ENCODE peak calls at places on chromosomes 7 and 10, in ten cellular contexts. A is activated CD8-positive, alpha-beta memory T cell treated with anti-CD3 and anti-CD28 coated beads for 48 hours; C is NCI-H526; Q is testis; L is RWPE1; B is MM.1S; E is epithelial cell of esophagus; V is cardiac muscle cell; Z is activated naive CD8-positive, alpha-beta T cell treated with anti-CD3 and anti-CD28 coated beads, Interleukin-2, amount 50 U/mL, for 24 hours; N is NCI-H345. G is an unnamed sample.
A peak's percentile ranks its signal among the peaks of the same experiment; 100 is the strongest.

GRCh38 chr10:49179699-49180511 is 8.3 kb downstream of the TMEM273 start:
- DNase-seq in B (no peak), A (no peak), Z (no peak), E (no peak), N (no peak), C (no peak), V (no peak), Q (no peak), L (no peak), G (no peak)

GRCh38 chr7:36047254-36047653 is 105.8 kb upstream of the EEPD1 start:
- DNase-seq in N (no peak), Z (no peak), E (no peak), V (peak; percentile 40), C (no peak), A (no peak), B (no peak), Q (no peak), L (no peak), G (no peak)

GRCh38 chr10:73262105-73262730 is 9.8 kb upstream of the MRPS16 start:
- DNase-seq in L (peak; percentile 89), V (peak; percentile 73), C (no peak), E (peak; percentile 95), Z (no peak), A (no peak), B (no peak), Q (no peak), N (no peak), G (peak; percentile 90)

GRCh38 chr10:65570143-65571010 is 1355.5 kb upstream of the LRRTM3 start:
- DNase-seq in A (no peak), Q (peak; percentile 76), Z (no peak), V (peak; percentile 64), N (no peak), L (peak; percentile 20), C (no peak), E (peak; percentile 47), B (no peak), G (peak; percentile 58)

GRCh38 chr10:114962441-114962840 is 24.4 kb downstream of the TRUB1 start:
- DNase-seq in Q (no peak), C (no peak), L (no peak), A (no peak), Z (no peak), V (no peak), E (no peak), N (no peak), B (no peak), G (no peak)

GRCh38 chr10:31320179-31320597 is 1.2 kb downstream of the ZEB1 start:
- DNase-seq in V (peak; percentile 50), N (peak; percentile 43), Z (peak; percentile 63), A (peak; percentile 14), L (no peak), E (peak; percentile 10), C (no peak), Q (peak; percentile 41), B (peak; percentile 81), G (no peak)

GRCh38 chr7:34849163-34849960 is 187.9 kb downstream of the DPY19L1 start:
- DNase-seq in A (no peak), B (no peak), C (no peak), Q (no peak), L (no peak), E (peak; percentile 52), Z (no peak), N (no peak), V (peak; percentile 31), G (no peak)

GRCh38 chr10:33303988-33304387 is 30.5 kb downstream of the NRP1 start:
- DNase-seq in E (no peak), L (no peak), N (no peak), Z (no peak), A (no peak), C (no peak), B (no peak), V (no peak), Q (no peak), G (no peak)

GRCh38 chr7:55572378-55573233 is at the start of gene VOPP1:
- DNase-seq in B (peak; percentile 86), C (peak; percentile 51), Q (peak; percentile 54), Z (peak; percentile 68), A (peak; percentile 46), E (peak; percentile 63), V (peak; percentile 76), N (peak; percentile 90), L (peak; percentile 83), G (no peak)

GRCh38 chr7:44965937-44966730 is 12.7 kb downstream of the MYO1G start:
- DNase-seq in A (no peak), E (no peak), B (no peak), Z (peak; percentile 13), N (no peak), C (no peak), V (no peak), L (no peak), Q (no peak), G (no peak)

GRCh38 chr10:79319372-79319771 is 27.9 kb upstream of the PPIF start:
- DNase-seq in A (no peak), N (no peak), L (no peak), C (no peak), Q (no peak), B (no peak), V (no peak), Z (no peak), E (no peak), G (no peak)

GRCh38 chr10:34454590-34455289 is 360.4 kb downstream of the PARD3 start:
- DNase-seq in E (no peak), A (no peak), Q (no peak), V (peak; percentile 73), N (no peak), C (no peak), B (no peak), Z (no peak), L (no peak), G (no peak)

GRCh38 chr10:123582084-123582989 is 83.8 kb upstream of the GPR26 start:
- DNase-seq in A (peak; percentile 32), V (peak; percentile 76), L (peak; percentile 80), E (peak; percentile 71), N (peak; percentile 65), B (peak; percentile 72), Q (peak; percentile 87), Z (peak; percentile 72), C (peak; percentile 68), G (no peak)

GRCh38 chr10:113474756-113475155 is 78.1 kb upstream of the HABP2 start:
- DNase-seq in L (no peak), B (no peak), Z (no peak), A (no peak), V (no peak), E (no peak), Q (no peak), N (no peak), C (no peak), G (no peak)

GRCh38 chr7:154750353-154750801 is 252.5 kb downstream of the PAXIP1 start:
- DNase-seq in N (no peak), V (no peak), B (no peak), C (no peak), Q (no peak), L (no peak), A (no peak), E (no peak), Z (no peak), G (no peak)

GRCh38 chr7:873367-874002 is 2.9 kb upstream of the GET4 start:
- DNase-seq in B (peak; percentile 39), V (peak; percentile 87), N (peak; percentile 72), A (peak; percentile 49), C (peak; percentile 78), Z (peak; percentile 75), L (peak; percentile 84), Q (peak; percentile 94), E (peak; percentile 86), G (peak; percentile 48)

GRCh38 chr7:41679566-41679965 is 23.3 kb downstream of the INHBA start:
- DNase-seq in B (no peak), Z (no peak), Q (no peak), V (no peak), L (no peak), N (no peak), C (no peak), E (no peak), A (no peak), G (no peak)

GRCh38 chr7:155885162-155886160 is 73.2 kb upstream of the SHH start:
- DNase-seq in N (no peak), E (peak; percentile 37), A (no peak), B (no peak), L (peak; percentile 69), C (no peak), V (peak; percentile 60), Z (no peak), Q (no peak), G (no peak)

GRCh38 chr7:156236181-156236889 is 404.2 kb upstream of the RNF32 start:
- DNase-seq in N (no peak), A (no peak), Z (no peak), B (no peak), C (no peak), E (no peak), L (no peak), Q (no peak), V (no peak), G (no peak)

GRCh38 chr7:6530626-6531491 is 20.4 kb downstream of the GRID2IP start:
- DNase-seq in C (no peak), Z (peak; percentile 77), B (peak; percentile 29), Q (peak; percentile 56), V (no peak), N (no peak), A (peak; percentile 34), L (no peak), E (peak; percentile 13), G (no peak)

GRCh38 chr7:125061776-125062397 is 132.3 kb upstream of the POT1 start:
- DNase-seq in E (peak; percentile 85), N (no peak), B (no peak), V (peak; percentile 33), A (no peak), Z (no peak), C (no peak), Q (no peak), L (peak; percentile 27), G (peak; percentile 45)

GRCh38 chr10:116038259-116038658 is 234.7 kb downstream of the GFRA1 start:
- DNase-seq in L (no peak), V (peak; percentile 42), A (no peak), C (no peak), Q (no peak), E (peak; percentile 2), N (no peak), B (no peak), Z (no peak), G (no peak)

GRCh38 chr10:33746176-33746575 is 411.7 kb upstream of the NRP1 start:
- DNase-seq in Q (no peak), Z (no peak), N (no peak), B (no peak), L (no peak), A (no peak), E (no peak), C (no peak), V (no peak), G (no peak)

GRCh38 chr10:651700-652099 is 37.8 kb downstream of the DIP2C start:
- DNase-seq in E (no peak), B (no peak), N (no peak), Z (no peak), Q (no peak), A (no peak), V (no peak), L (no peak), C (no peak), G (no peak)

GRCh38 chr10:113456741-113457140 is 96.1 kb upstream of the HABP2 start:
- DNase-seq in C (no peak), L (no peak), Z (no peak), Q (no peak), N (no peak), E (no peak), A (no peak), V (no peak), B (no peak), G (no peak)

GRCh38 chr10:15316877-15317464 is 54.1 kb downstream of the FAM171A1 start:
- DNase-seq in B (no peak), Q (no peak), L (no peak), C (peak; percentile 7), Z (no peak), N (peak; percentile 59), V (no peak), E (no peak), A (no peak), G (no peak)

GRCh38 chr7:68038621-68039314 is 1042.1 kb downstream of the TYW1 start:
- DNase-seq in Z (no peak), E (peak; percentile 9), L (peak; percentile 18), C (no peak), N (no peak), B (no peak), A (no peak), V (peak; percentile 37), Q (no peak), G (peak; percentile 58)

GRCh38 chr7:219581-220150 is 27.3 kb downstream of the FAM20C start:
- DNase-seq in N (no peak), A (no peak), V (no peak), Z (no peak), B (no peak), Q (no peak), C (no peak), L (no peak), E (no peak), G (no peak)

G was measured in foreskin keratinocyte.